ENCODE peak calls at places on chromosomes 12 and 14, in six cellular contexts. Z, T, I, Y, A and P are unnamed samples.

GRCh38 chr12:80044694-80045046 is 54.7 kb upstream of the OTOGL start:
- DNase-seq in Z (no peak), T (no peak), I (no peak), Y (no peak), A (no peak), P (no peak)

GRCh38 chr12:124507188-124508109 is 60.0 kb downstream of the NCOR2 start:
- DNase-seq in Z (no peak), T (no peak), I (no peak), Y (no peak), A (peak), P (no peak)

GRCh38 chr12:6627598-6627997 is 8.2 kb downstream of the LPAR5 start:
- DNase-seq in Z (no peak), T (no peak), I (no peak), Y (no peak), A (no peak), P (no peak)

GRCh38 chr14:64463873-64464272 is 1.4 kb upstream of the AKAP5 start:
- DNase-seq in Z (no peak), T (no peak), I (no peak), Y (no peak), A (no peak), P (no peak)

GRCh38 chr12:65188179-65188709 is 18.9 kb downstream of the LEMD3 start:
- DNase-seq in Z (no peak), T (no peak), I (no peak), Y (no peak), A (no peak), P (no peak)

GRCh38 chr12:80935076-80935475 is 2.7 kb downstream of the LIN7A start:
- DNase-seq in Z (no peak), T (no peak), I (no peak), Y (no peak), A (no peak), P (no peak)

GRCh38 chr14:33165144-33165925 is 226.7 kb downstream of the NPAS3 start:
- DNase-seq in Z (no peak), T (no peak), I (no peak), Y (no peak), A (no peak), P (no peak)

GRCh38 chr14:36028218-36028617 is 148.3 kb downstream of the PTCSC3 start:
- DNase-seq in Z (no peak), T (no peak), I (no peak), Y (no peak), A (no peak), P (no peak)

GRCh38 chr12:10101042-10101579 is 2.3 kb upstream of the CLEC1A start:
- DNase-seq in Z (no peak), T (no peak), I (no peak), Y (no peak), A (no peak), P (no peak)

GRCh38 chr12:48422060-48422459 is 50.3 kb upstream of the ANP32D start:
- DNase-seq in Z (no peak), T (no peak), I (no peak), Y (no peak), A (no peak), P (no peak)

GRCh38 chr14:104103061-104104005 is 17.8 kb downstream of the ASPG start:
- DNase-seq in Z (no peak), T (peak), I (no peak), Y (no peak), A (no peak), P (peak)

GRCh38 chr14:103973354-103973753 is 31.0 kb upstream of the RD3L start:
- DNase-seq in Z (no peak), T (no peak), I (no peak), Y (no peak), A (no peak), P (no peak)

GRCh38 chr14:90405755-90406154 is 8.9 kb downstream of the CALM1 start:
- DNase-seq in Z (no peak), T (no peak), I (no peak), Y (no peak), A (no peak), P (no peak)

GRCh38 chr14:90400904-90401561 is 4.2 kb downstream of the CALM1 start:
- DNase-seq in Z (peak), T (no peak), I (no peak), Y (no peak), A (no peak), P (no peak)

GRCh38 chr14:90402009-90402408 is 5.2 kb downstream of the CALM1 start:
- DNase-seq in Z (no peak), T (no peak), I (no peak), Y (no peak), A (no peak), P (no peak)

GRCh38 chr14:90405101-90405500 is 8.3 kb downstream of the CALM1 start:
- DNase-seq in Z (peak), T (no peak), I (no peak), Y (no peak), A (no peak), P (no peak)

DNA sequence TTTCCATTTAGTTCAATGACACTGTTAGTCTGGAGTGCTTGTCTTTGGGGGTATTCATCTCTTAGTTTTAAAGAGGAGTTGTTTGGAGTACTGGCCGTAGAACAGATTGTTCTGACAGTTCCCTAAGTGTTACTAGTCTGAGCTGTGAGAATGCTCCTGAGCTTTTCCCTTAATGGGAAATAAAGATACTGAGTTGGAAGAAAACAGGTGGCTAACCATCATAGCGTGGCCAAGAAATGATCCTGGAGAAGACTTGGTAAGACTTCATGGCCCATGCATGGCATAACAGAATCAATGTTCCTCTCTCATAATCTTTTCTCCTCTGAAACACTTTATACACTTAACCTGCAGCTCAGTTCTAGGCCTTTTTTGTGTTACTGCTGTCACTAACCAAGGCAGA is 6.2 kb downstream of the CALM1 start:
- DNase-seq in Z (no peak), T (no peak), I (no peak), Y (no peak), A (no peak), P (no peak)
- H3K27ac ChIP-seq in Z (no peak), T (no peak), I (no peak), Y (no peak), A (no peak), P (no peak)

GRCh38 chr12:116389326-116389725 is 111.8 kb upstream of the MED13L start:
- DNase-seq in Z (no peak), T (no peak), I (no peak), Y (no peak), A (no peak), P (no peak)

GRCh38 chr12:116391501-116391900 is 114.0 kb upstream of the MED13L start:
- DNase-seq in Z (no peak), T (no peak), I (no peak), Y (no peak), A (no peak), P (no peak)

GRCh38 chr12:116390656-116391335 is 113.3 kb upstream of the MED13L start:
- DNase-seq in Z (no peak), T (no peak), I (no peak), Y (no peak), A (no peak), P (no peak)

GRCh38 chr12:116392061-116392460 is 114.6 kb upstream of the MED13L start:
- DNase-seq in Z (no peak), T (no peak), I (no peak), Y (no peak), A (no peak), P (no peak)

GRCh38 chr12:116389990-116390655 is 112.6 kb upstream of the MED13L start:
- DNase-seq in Z (no peak), T (no peak), I (no peak), Y (peak), A (no peak), P (no peak)
- TF ChIP-seq EP300 in Z (no peak), T (peak), I (no peak), Y (no peak), A (no peak), P (no peak)

DNA sequence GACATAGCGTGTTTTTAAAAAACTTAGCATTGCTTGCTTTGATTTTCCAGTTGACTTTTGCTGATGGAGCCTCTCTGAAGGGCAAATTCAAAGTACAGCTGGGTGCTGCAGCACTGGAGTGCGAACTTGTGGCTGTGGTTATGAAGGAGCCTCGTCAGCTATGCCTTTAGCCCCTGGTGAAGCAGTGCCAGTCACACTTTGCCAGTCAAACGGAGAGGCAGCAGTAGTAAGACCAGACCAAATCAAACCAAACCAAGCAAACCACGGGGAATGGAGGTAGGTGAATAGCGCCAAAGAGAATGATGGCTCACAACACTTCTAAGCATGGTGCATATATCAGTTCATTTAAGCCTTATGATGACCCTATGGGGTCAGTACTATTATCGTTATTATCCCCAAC is 15.1 kb upstream of the SLC38A2 start:
- DNase-seq in Z (no peak), T (no peak), I (no peak), Y (no peak), A (no peak), P (no peak)
- H3K4me3 ChIP-seq in Z (no peak), T (no peak), I (peak), Y (no peak), A (no peak), P (no peak)

DNA sequence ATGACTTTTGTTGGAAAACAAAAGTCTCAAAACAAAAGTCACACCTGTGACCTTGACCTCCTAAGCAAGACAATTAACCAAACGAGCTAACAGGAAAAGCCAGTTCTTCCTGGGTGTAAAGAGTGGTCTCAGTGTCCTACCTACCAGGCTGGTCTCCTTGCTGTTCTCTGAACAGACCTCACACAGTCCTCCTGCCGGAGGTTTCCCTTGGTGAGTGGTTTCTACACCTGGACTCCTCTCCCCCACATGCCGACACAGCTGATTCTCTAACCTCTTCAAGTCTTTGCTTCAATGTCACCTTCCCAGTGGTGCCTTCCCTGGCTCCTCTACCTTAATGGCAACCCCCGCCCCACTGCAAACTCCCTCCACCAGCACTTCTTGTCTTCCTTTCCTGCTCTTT is 238.6 kb downstream of the ZFP36L1 start:
- DNase-seq in Z (no peak), T (no peak), I (no peak), Y (no peak), A (no peak), P (no peak)
- H3K27ac ChIP-seq in Z (no peak), T (no peak), I (no peak), Y (peak), A (no peak), P (no peak)

DNA sequence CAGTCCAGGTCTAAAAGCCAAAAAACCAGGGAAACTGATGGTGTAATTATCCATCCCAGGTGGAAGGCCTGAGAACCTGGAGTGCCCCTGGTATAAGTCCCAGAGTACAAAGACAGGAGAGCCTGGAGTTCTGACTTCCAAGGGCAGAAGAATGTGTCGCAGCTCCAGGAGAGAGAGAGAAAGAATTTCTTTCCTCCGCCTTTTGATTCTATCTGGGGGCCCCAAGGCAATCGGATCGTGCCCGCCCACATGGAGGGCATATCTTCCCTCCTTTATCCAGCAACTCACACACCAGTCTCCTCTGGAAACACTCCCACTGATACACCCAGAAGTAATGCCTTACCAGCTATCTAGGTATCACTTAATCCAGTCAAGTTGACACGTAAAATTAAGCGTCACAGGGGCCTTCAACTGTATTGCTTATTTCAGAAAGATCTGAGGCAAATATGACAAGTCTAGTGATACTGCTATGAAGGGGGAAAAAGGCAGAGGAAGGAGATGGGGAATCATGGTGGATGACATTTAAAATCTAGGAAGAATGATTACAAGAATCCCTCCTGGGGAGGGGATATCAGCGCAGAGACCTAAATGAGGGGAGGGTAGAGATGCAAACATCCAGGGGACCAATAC is 30.5 kb upstream of the LRP6 start:
- DNase-seq in Z (no peak), T (no peak), I (no peak), Y (no peak), A (no peak), P (no peak)
- TF ChIP-seq EP300 in Z (no peak), T (no peak), I (no peak), Y (no peak), A (no peak), P (no peak)

GRCh38 chr14:55351111-55351510 is 60.5 kb downstream of the ATG14 start:
- DNase-seq in Z (no peak), T (no peak), I (no peak), Y (no peak), A (no peak), P (no peak)

GRCh38 chr14:55350461-55350860 is 61.2 kb downstream of the ATG14 start:
- DNase-seq in Z (no peak), T (no peak), I (no peak), Y (no peak), A (no peak), P (no peak)

GRCh38 chr14:55347040-55347439 is 64.6 kb downstream of the ATG14 start:
- DNase-seq in Z (no peak), T (no peak), I (no peak), Y (no peak), A (no peak), P (no peak)

GRCh38 chr14:55348766-55349453 is 62.7 kb downstream of the ATG14 start:
- DNase-seq in Z (no peak), T (no peak), I (no peak), Y (no peak), A (no peak), P (no peak)

DNA sequence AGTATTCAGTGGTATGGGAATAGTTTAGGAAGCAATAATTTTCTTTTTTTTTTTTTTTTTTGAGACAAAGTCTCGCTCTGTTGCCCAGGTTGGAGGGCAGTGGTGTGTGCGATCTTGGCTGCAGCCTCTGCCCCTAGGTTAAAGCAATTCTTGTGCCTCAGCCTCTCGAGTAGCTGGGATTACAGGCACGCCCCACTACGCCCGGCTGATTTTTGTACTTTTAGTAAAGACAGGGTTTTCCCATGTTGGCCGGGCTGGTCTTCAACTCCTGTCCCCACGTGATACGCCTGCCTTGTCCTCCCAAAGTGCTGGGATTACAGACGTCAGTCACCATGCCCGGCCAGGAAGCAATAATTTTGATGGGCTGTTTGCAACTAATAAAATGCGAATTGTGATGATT is 62.1 kb downstream of the ATG14 start:
- DNase-seq in Z (no peak), T (no peak), I (no peak), Y (no peak), A (no peak), P (no peak)
- H3K4me3 ChIP-seq in Z (no peak), T (no peak), I (no peak), Y (no peak), A (no peak), P (no peak)